ENCODE peak calls at places on chromosomes 7 and 10, in nine cellular contexts. K is NCI-H2081 treated with DMSO at 0.1 percent for 48 hours, L is RCC 7860, N is HT-29, G is foreskin melanocyte, D is left ventricle myocardium inferior, C is iris pigment epithelial cell, R is fibroblast of the aortic adventitia, Q is left cardiac atrium. M is an unnamed sample.

GRCh38 chr10:48885376-48885775 is 54.3 kb downstream of the LRRC18 start:
- DNase-seq in K (no peak), L (no peak), N (peak; percentile 34), G (no peak), D (no peak), C (peak; percentile 9), R (peak; percentile 1), Q (no peak), M (peak; percentile 8)

GRCh38 chr7:25731881-25732240 is 420.1 kb upstream of the NFE2L3 start:
- DNase-seq in K (no peak), L (no peak), N (no peak), G (no peak), D (no peak), C (no peak), R (no peak), Q (no peak), M (no peak)

GRCh38 chr7:1359051-1359400 is 100.2 kb downstream of the MICALL2 start:
- DNase-seq in K (no peak), L (no peak), N (no peak), G (no peak), D (no peak), C (no peak), R (no peak), Q (no peak), M (no peak)

GRCh38 chr10:12350167-12350872 is 973 bp downstream of the CAMK1D start:
- DNase-seq in K (no peak), L (no peak), N (peak; percentile 16), G (peak; percentile 11), D (peak; percentile 21), C (peak; percentile 33), R (peak; percentile 49), Q (peak; percentile 36), M (peak; percentile 54)

GRCh38 chr7:4606776-4607175 is 75.3 kb upstream of the FOXK1 start:
- DNase-seq in K (no peak), L (no peak), N (no peak), G (no peak), D (no peak), C (no peak), R (no peak), Q (no peak), M (peak; percentile 19)

GRCh38 chr7:2417981-2418481 is 14.6 kb downstream of the CHST12 start:
- DNase-seq in K (peak; percentile 12), L (no peak), N (peak; percentile 31), G (no peak), D (peak; percentile 35), C (no peak), R (peak; percentile 65), Q (peak; percentile 63), M (peak; percentile 96)

GRCh38 chr7:119232091-119232490 is 1007.6 kb downstream of the ANKRD7 start:
- DNase-seq in K (no peak), L (no peak), N (no peak), G (no peak), D (no peak), C (no peak), R (no peak), Q (no peak), M (no peak)

GRCh38 chr7:127799535-127800305 is 147.7 kb downstream of the SND1 start:
- DNase-seq in K (peak; percentile 50), L (no peak), N (no peak), G (no peak), D (no peak), C (no peak), R (no peak), Q (no peak), M (no peak)

GRCh38 chr7:128017880-128018845 is 13.1 kb downstream of the LRRC4 start:
- DNase-seq in K (peak; percentile 84), L (peak; percentile 9), N (no peak), G (no peak), D (no peak), C (peak; percentile 36), R (peak; percentile 50), Q (no peak), M (peak; percentile 14)

GRCh38 chr7:4102231-4102841 is 579.8 kb upstream of the FOXK1 start:
- DNase-seq in K (no peak), L (no peak), N (no peak), G (no peak), D (no peak), C (no peak), R (no peak), Q (no peak), M (no peak)

GRCh38 chr7:116211006-116211912 is 920 bp downstream of the TES start:
- DNase-seq in K (no peak), L (peak; percentile 95), N (peak; percentile 98), G (no peak), D (peak; percentile 67), C (peak; percentile 91), R (peak; percentile 93), Q (peak; percentile 76), M (peak; percentile 93)

GRCh38 chr7:134515569-134516468 is 11.5 kb upstream of the AKR1B10 start:
- DNase-seq in K (no peak), L (peak; percentile 93), N (peak; percentile 47), G (peak; percentile 37), D (no peak), C (peak; percentile 83), R (peak; percentile 97), Q (no peak), M (peak; percentile 97)

GRCh38 chr10:115001506-115002381 is 63.7 kb downstream of the TRUB1 start:
- DNase-seq in K (no peak), L (peak; percentile 41), N (no peak), G (no peak), D (no peak), C (peak; percentile 16), R (peak; percentile 39), Q (peak; percentile 33), M (peak; percentile 65)

GRCh38 chr7:106053109-106053508 is 59.0 kb downstream of the SYPL1 start:
- DNase-seq in K (no peak), L (no peak), N (no peak), G (no peak), D (no peak), C (no peak), R (no peak), Q (no peak), M (no peak)

GRCh38 chr7:12741951-12742575 is 54.6 kb downstream of the ARL4A start:
- DNase-seq in K (no peak), L (no peak), N (no peak), G (no peak), D (no peak), C (peak; percentile 70), R (no peak), Q (no peak), M (no peak)

GRCh38 chr10:116147162-116147906 is 125.7 kb downstream of the GFRA1 start:
- DNase-seq in K (no peak), L (no peak), N (no peak), G (no peak), D (no peak), C (no peak), R (no peak), Q (no peak), M (no peak)

GRCh38 chr10:104492349-104492940 is 138.8 kb downstream of the CFAP58 start:
- DNase-seq in K (no peak), L (no peak), N (no peak), G (no peak), D (peak; percentile 21), C (no peak), R (peak; percentile 7), Q (no peak), M (peak; percentile 34)

GRCh38 chr10:17516376-17516775 is 62.0 kb upstream of the ST8SIA6 start:
- DNase-seq in K (no peak), L (peak; percentile 91), N (no peak), G (no peak), D (no peak), C (no peak), R (no peak), Q (no peak), M (peak; percentile 25)

GRCh38 chr7:122485841-122486240 is 181.3 kb upstream of the FEZF1 start:
- DNase-seq in K (no peak), L (no peak), N (no peak), G (no peak), D (no peak), C (peak; percentile 91), R (peak; percentile 30), Q (no peak), M (peak; percentile 36)

GRCh38 chr7:9407816-9408215 is 974.4 kb downstream of the NXPH1 start:
- DNase-seq in K (no peak), L (peak; percentile 51), N (no peak), G (no peak), D (no peak), C (peak; percentile 38), R (no peak), Q (no peak), M (no peak)

GRCh38 chr7:88881136-88881535 is 85.6 kb upstream of the TEX47 start:
- DNase-seq in K (no peak), L (no peak), N (no peak), G (no peak), D (no peak), C (no peak), R (no peak), Q (no peak), M (no peak)

GRCh38 chr7:124031919-124032318 is 948 bp downstream of the TMEM229A start:
- DNase-seq in K (no peak), L (no peak), N (no peak), G (no peak), D (no peak), C (no peak), R (no peak), Q (no peak), M (no peak)

GRCh38 chr7:55081067-55081853 is 62.4 kb downstream of the EGFR start:
- DNase-seq in K (no peak), L (peak; percentile 42), N (no peak), G (no peak), D (no peak), C (no peak), R (peak; percentile 4), Q (no peak), M (no peak)

GRCh38 chr10:43857206-43857952 is 208.7 kb upstream of the ZNF32 start:
- DNase-seq in K (no peak), L (peak; percentile 87), N (no peak), G (no peak), D (no peak), C (peak; percentile 91), R (peak; percentile 97), Q (peak; percentile 71), M (peak; percentile 76)

M was measured in GM23248.